ENCODE peak calls at places on chromosomes 6 and 20, in six cellular contexts. One of them, this sample, is unnamed. For H3K4me1, the result is how much of the 10 kb centered on the place peaks cover.

GRCh38 chr20:17327185-17327780 is 100.4 kb downstream of the PCSK2 start:
- DNase-seq in tibial artery: no peak
- DNase-seq in body of pancreas: peak
- DNase-seq in PC-3: no peak
- DNase-seq in fibroblast of lung: no peak
- DNase-seq in OCI-LY7: no peak
- DNase-seq in this sample: no peak

GRCh38 chr20:61387204-61387958 is 135.3 kb downstream of the CDH4 start:
- DNase-seq in tibial artery: no peak
- DNase-seq in PC-3: no peak
- DNase-seq in body of pancreas: peak
- DNase-seq in fibroblast of lung: peak
- DNase-seq in OCI-LY7: no peak
- DNase-seq in this sample: no peak

GRCh38 chr6:62045502-62045901 is 240.5 kb downstream of the KHDRBS2 start:
- DNase-seq in fibroblast of lung: no peak
- DNase-seq in body of pancreas: no peak
- DNase-seq in OCI-LY7: no peak
- DNase-seq in PC-3: no peak
- DNase-seq in tibial artery: no peak
- DNase-seq in this sample: no peak

GRCh38 chr20:43404880-43405279 is 52.8 kb upstream of the SRSF6 start:
- DNase-seq in OCI-LY7: peak
- DNase-seq in tibial artery: no peak
- DNase-seq in body of pancreas: no peak
- DNase-seq in PC-3: peak
- DNase-seq in fibroblast of lung: no peak
- DNase-seq in this sample: no peak

GRCh38 chr20:44182863-44183262 is 4.1 kb downstream of the JPH2 start:
- DNase-seq in OCI-LY7: no peak
- DNase-seq in body of pancreas: no peak
- DNase-seq in tibial artery: no peak
- DNase-seq in PC-3: no peak
- DNase-seq in fibroblast of lung: no peak
- DNase-seq in this sample: no peak

GRCh38 chr6:151900897-151901485 is 93.5 kb downstream of the ESR1 start:
- DNase-seq in tibial artery: no peak
- DNase-seq in PC-3: peak
- DNase-seq in OCI-LY7: no peak
- DNase-seq in fibroblast of lung: no peak
- DNase-seq in body of pancreas: no peak
- DNase-seq in this sample: no peak

GRCh38 chr20:5078399-5078958 is 41.3 kb downstream of the PCNA start:
- DNase-seq in body of pancreas: peak
- DNase-seq in OCI-LY7: peak
- DNase-seq in PC-3: peak
- DNase-seq in fibroblast of lung: peak
- DNase-seq in tibial artery: peak
- DNase-seq in this sample: peak

GRCh38 chr6:39808934-39809333 is 16.8 kb downstream of the DAAM2 start:
- DNase-seq in PC-3: no peak
- DNase-seq in OCI-LY7: no peak
- DNase-seq in fibroblast of lung: peak
- DNase-seq in tibial artery: peak
- DNase-seq in body of pancreas: no peak
- DNase-seq in this sample: no peak

GRCh38 chr6:111462770-111463391 is 20.1 kb downstream of the REV3L start:
- DNase-seq in body of pancreas: no peak
- DNase-seq in fibroblast of lung: peak
- DNase-seq in PC-3: peak
- DNase-seq in tibial artery: no peak
- DNase-seq in OCI-LY7: no peak
- DNase-seq in this sample: no peak

GRCh38 chr20:6765469-6766058 is 1.9 kb upstream of the BMP2 start:
- DNase-seq in body of pancreas: peak
- DNase-seq in OCI-LY7: peak
- DNase-seq in PC-3: peak
- DNase-seq in fibroblast of lung: peak
- DNase-seq in tibial artery: no peak
- DNase-seq in this sample: no peak

GRCh38 chr20:11234181-11234969 is 560.6 kb upstream of the JAG1 start:
- DNase-seq in tibial artery: no peak
- DNase-seq in PC-3: no peak
- DNase-seq in fibroblast of lung: no peak
- DNase-seq in body of pancreas: no peak
- DNase-seq in OCI-LY7: no peak
- DNase-seq in this sample: no peak

GRCh38 chr6:111841822-111842221 is 31.4 kb downstream of the FYN start:
- DNase-seq in tibial artery: no peak
- DNase-seq in body of pancreas: no peak
- DNase-seq in OCI-LY7: peak
- DNase-seq in PC-3: no peak
- DNase-seq in fibroblast of lung: peak
- DNase-seq in this sample: no peak

DNA sequence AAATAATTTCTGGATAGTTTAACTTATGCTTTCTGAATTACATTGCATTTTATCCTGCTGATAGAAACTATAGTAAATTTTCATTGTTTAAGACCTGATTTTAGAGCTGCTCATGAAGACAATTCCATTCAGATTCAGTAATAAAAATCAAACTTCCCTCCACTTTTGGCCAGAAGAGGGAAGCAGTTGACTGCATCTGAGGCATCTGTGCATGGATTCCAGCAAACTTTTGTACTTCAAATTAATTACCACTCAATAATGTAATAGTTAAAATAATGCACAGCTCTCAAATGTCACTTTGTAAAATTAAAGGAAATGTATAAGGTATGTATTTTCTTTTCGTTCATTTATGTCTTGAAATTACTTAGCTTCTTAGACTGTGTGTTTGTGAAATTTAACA is 64.2 kb upstream of the SLC35B3 start:
- DNase-seq in body of pancreas: no peak
- DNase-seq in OCI-LY7: peak
- DNase-seq in PC-3: peak
- DNase-seq in tibial artery: no peak
- DNase-seq in fibroblast of lung: no peak
- DNase-seq in this sample: no peak
- TF ChIP-seq CTCF in body of pancreas: no peak
- TF ChIP-seq CTCF in OCI-LY7: peak
- TF ChIP-seq CTCF in PC-3: peak
- TF ChIP-seq CTCF in tibial artery: no peak
- TF ChIP-seq CTCF in fibroblast of lung: peak
- TF ChIP-seq CTCF in this sample: no peak

DNA sequence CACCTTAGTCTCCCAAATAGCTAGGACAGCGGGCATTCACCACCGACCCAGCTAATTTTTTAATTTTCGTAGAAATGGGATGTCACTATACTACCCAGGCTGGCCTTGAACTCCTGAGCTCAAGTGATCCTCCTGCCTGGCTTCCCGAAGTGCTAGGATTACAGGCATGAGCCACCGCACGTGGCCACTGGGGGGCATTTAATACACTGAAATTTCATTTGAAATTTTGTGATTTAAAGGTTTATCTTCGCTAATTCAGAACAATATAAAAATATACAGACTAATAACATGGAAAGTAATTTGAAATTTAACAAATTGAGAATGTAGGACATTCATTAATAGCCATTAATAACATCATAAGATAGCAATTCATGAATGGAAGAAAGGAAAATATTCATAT is 20.5 kb upstream of the TBC1D32 start:
- DNase-seq in tibial artery: no peak
- DNase-seq in body of pancreas: peak
- DNase-seq in OCI-LY7: no peak
- DNase-seq in PC-3: peak
- DNase-seq in fibroblast of lung: no peak
- DNase-seq in this sample: no peak
- H3K4me1 ChIP-seq in tibial artery: under half
- H3K4me1 ChIP-seq in body of pancreas: under half
- H3K4me1 ChIP-seq in OCI-LY7: under half
- H3K4me1 ChIP-seq in PC-3: under half
- H3K4me1 ChIP-seq in fibroblast of lung: under half
- H3K4me1 ChIP-seq in this sample: under half

GRCh38 chr6:45946352-45946751 is 69.3 kb downstream of the CLIC5 start:
- DNase-seq in OCI-LY7: no peak
- DNase-seq in fibroblast of lung: peak
- DNase-seq in PC-3: peak
- DNase-seq in body of pancreas: peak
- DNase-seq in tibial artery: no peak
- DNase-seq in this sample: peak
- TF ChIP-seq CTCF in OCI-LY7: peak
- TF ChIP-seq CTCF in fibroblast of lung: peak
- TF ChIP-seq CTCF in PC-3: peak
- TF ChIP-seq CTCF in body of pancreas: no peak
- TF ChIP-seq CTCF in tibial artery: no peak
- TF ChIP-seq CTCF in this sample: peak

DNA sequence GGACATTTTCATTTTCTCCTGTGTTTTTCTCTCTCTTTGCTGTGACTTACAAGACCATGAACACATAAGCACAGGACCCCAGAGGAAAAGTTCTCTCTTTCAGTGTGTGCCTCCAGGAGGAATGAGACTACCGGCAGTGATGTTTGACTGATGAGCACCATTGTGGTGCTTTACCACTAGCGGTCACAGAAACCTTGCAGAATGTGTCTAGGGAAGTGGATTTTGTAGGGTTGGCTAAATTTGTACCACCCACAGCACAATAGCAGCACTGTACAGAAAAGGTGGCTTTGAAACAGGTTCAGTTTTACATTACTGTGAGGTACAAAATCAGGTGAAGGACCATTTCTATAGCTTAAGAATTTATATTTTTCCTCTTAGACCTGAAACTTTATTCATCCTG is 301.9 kb upstream of the SUPT3H start:
- DNase-seq in tibial artery: no peak
- DNase-seq in fibroblast of lung: no peak
- DNase-seq in body of pancreas: no peak
- DNase-seq in PC-3: no peak
- DNase-seq in OCI-LY7: no peak
- DNase-seq in this sample: no peak
- H3K4me1 ChIP-seq in tibial artery: under half
- H3K4me1 ChIP-seq in fibroblast of lung: under half
- H3K4me1 ChIP-seq in body of pancreas: under half
- H3K4me1 ChIP-seq in PC-3: under half
- H3K4me1 ChIP-seq in OCI-LY7: under half
- H3K4me1 ChIP-seq in this sample: under half

GRCh38 chr6:36594029-36594815 is at the start of gene SRSF3:
- DNase-seq in body of pancreas: peak
- DNase-seq in PC-3: peak
- DNase-seq in tibial artery: peak
- DNase-seq in OCI-LY7: peak
- DNase-seq in fibroblast of lung: peak
- DNase-seq in this sample: peak
- TF ChIP-seq CTCF in body of pancreas: peak
- TF ChIP-seq CTCF in PC-3: no peak
- TF ChIP-seq CTCF in tibial artery: peak
- TF ChIP-seq CTCF in OCI-LY7: peak
- TF ChIP-seq CTCF in fibroblast of lung: peak
- TF ChIP-seq CTCF in this sample: peak

DNA sequence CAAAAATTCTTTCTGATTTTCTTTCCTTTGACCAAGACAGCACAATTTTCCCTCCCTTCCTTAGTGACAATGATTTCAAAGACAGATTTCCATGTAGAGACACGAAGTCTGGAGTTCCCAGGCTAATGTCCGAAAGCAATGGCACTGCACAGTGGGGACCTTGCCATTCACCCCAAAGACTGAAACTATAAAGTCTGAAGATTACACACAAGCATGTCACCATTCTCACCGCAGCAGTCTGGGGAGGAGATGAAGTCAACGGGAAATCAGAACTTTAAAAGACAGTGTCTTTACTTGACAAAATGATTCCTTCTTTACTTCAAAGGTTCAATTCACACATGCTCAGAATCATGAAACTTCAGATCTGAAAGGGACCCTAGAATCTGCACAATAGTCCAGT is 8.3 kb downstream of the B4GALT5 start:
- DNase-seq in fibroblast of lung: no peak
- DNase-seq in tibial artery: no peak
- DNase-seq in OCI-LY7: no peak
- DNase-seq in PC-3: no peak
- DNase-seq in body of pancreas: no peak
- DNase-seq in this sample: no peak
- H3K4me1 ChIP-seq in fibroblast of lung: under half
- H3K4me1 ChIP-seq in tibial artery: under half
- H3K4me1 ChIP-seq in OCI-LY7: half or more
- H3K4me1 ChIP-seq in PC-3: under half
- H3K4me1 ChIP-seq in body of pancreas: half or more
- H3K4me1 ChIP-seq in this sample: half or more

This sample was measured in psoas muscle.